ENCODE peak calls at places on chromosomes 3 and 15, in ten cellular contexts. F, O, U, R, X, D, L, Y, M and A are unnamed samples.

GRCh38 chr15:79853492-79854328 is 43.1 kb downstream of the MTHFS start:
- DNase-seq in F (peak), O (peak), U (peak), R (peak), X (peak), D (no peak), L (peak), Y (peak), M (peak), A (peak)

GRCh38 chr3:112470791-112471190 is 28.5 kb downstream of the BTLA start:
- DNase-seq in F (no peak), O (no peak), U (no peak), R (no peak), X (peak), D (no peak), L (peak), Y (no peak), M (no peak), A (peak)

GRCh38 chr3:101852983-101853382 is 3.7 kb downstream of the NFKBIZ start:
- DNase-seq in F (no peak), O (no peak), U (no peak), R (no peak), X (no peak), D (no peak), L (no peak), Y (no peak), M (no peak), A (no peak)

GRCh38 chr3:117528688-117529087 is 819.1 kb downstream of the TUSC7 start:
- DNase-seq in F (no peak), O (no peak), U (no peak), R (no peak), X (no peak), D (no peak), L (no peak), Y (no peak), M (no peak), A (no peak)

GRCh38 chr3:56620371-56620770 is 62.7 kb downstream of the TASOR start:
- DNase-seq in F (no peak), O (no peak), U (no peak), R (no peak), X (peak), D (no peak), L (no peak), Y (no peak), M (no peak), A (no peak)

GRCh38 chr3:122563717-122564025 is 429 bp downstream of the PARP9 start:
- DNase-seq in F (peak), O (no peak), U (peak), R (no peak), X (peak), D (no peak), L (no peak), Y (no peak), M (peak), A (peak)

GRCh38 chr15:66907826-66908502 is 157.4 kb upstream of the SMAD3 start:
- DNase-seq in F (peak), O (peak), U (peak), R (peak), X (peak), D (peak), L (no peak), Y (no peak), M (no peak), A (peak)

GRCh38 chr3:125137432-125138033 is 75.0 kb downstream of the SLC12A8 start:
- DNase-seq in F (no peak), O (no peak), U (no peak), R (no peak), X (peak), D (no peak), L (peak), Y (no peak), M (peak), A (peak)

GRCh38 chr3:185253645-185254410 is at the start of gene EHHADH:
- DNase-seq in F (peak), O (peak), U (peak), R (peak), X (peak), D (no peak), L (peak), Y (peak), M (peak), A (peak)

GRCh38 chr15:87871738-87872315 is 384.7 kb downstream of the NTRK3 start:
- DNase-seq in F (no peak), O (no peak), U (no peak), R (no peak), X (peak), D (no peak), L (peak), Y (no peak), M (peak), A (peak)

GRCh38 chr3:189942948-189943347 is 177.7 kb downstream of the P3H2 start:
- DNase-seq in F (no peak), O (no peak), U (no peak), R (no peak), X (no peak), D (no peak), L (no peak), Y (no peak), M (no peak), A (no peak)

GRCh38 chr3:11582123-11582968 is 61.4 kb downstream of the VGLL4 start:
- DNase-seq in F (no peak), O (peak), U (peak), R (no peak), X (peak), D (no peak), L (peak), Y (peak), M (peak), A (peak)

GRCh38 chr3:195916991-195917390 is 8.6 kb upstream of the TNK2 start:
- DNase-seq in F (no peak), O (no peak), U (no peak), R (peak), X (no peak), D (no peak), L (no peak), Y (no peak), M (no peak), A (no peak)

DNA sequence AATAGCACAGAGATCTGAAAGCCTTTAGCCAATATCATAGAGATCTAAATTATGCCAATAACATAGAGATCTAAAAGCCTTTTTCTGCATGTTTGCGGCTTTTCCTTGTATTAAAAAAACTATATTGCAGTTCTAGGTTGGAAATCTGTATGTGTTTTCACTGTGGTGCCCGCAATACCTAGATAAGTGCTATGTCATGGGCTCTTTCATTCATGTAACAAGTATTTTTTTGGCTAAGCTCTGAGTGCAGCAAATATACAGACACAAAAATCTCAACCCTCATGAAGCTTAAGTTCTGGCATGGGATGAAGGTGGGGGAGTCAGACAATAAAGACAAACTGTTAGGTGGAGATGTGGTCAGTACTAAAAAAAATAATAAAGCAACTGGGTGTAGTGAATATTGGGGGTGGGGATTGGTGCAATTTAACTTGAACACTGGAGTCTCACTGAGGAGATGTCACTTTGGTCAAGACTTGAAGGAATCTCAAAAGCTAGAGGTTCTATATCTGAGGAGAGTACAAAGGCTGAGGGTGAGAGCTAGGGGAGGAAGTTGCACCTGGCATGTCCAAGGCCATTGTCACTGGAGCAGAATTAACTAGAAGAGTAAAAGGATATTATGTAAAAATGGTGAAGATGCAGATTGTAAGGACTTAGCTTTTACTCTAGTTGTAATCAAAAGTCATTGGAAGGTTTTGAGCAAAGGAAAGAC is 978 bp downstream of the BUB1B start:
- DNase-seq in F (no peak), O (no peak), U (no peak), R (no peak), X (no peak), D (no peak), L (no peak), Y (no peak), M (no peak), A (no peak)
- H3K4me3 ChIP-seq in F (peak), O (no peak), U (peak), R (no peak), X (peak), D (no peak), L (peak), Y (peak), M (peak), A (peak)

GRCh38 chr3:192825657-192826200 is 91.9 kb downstream of the MB21D2 start:
- DNase-seq in F (no peak), O (no peak), U (no peak), R (no peak), X (peak), D (no peak), L (peak), Y (no peak), M (peak), A (peak)
- TF ChIP-seq CTCF in F (no peak), O (no peak), U (peak), R (no peak), X (peak), D (no peak), L (no peak), Y (peak), M (no peak), A (no peak)

GRCh38 chr3:182704926-182705325 is 88.4 kb upstream of the ATP11B start:
- DNase-seq in F (no peak), O (no peak), U (peak), R (no peak), X (no peak), D (no peak), L (no peak), Y (no peak), M (no peak), A (no peak)

GRCh38 chr3:182698078-182698477 is 95.2 kb upstream of the ATP11B start:
- DNase-seq in F (no peak), O (no peak), U (no peak), R (no peak), X (no peak), D (no peak), L (no peak), Y (no peak), M (no peak), A (no peak)

GRCh38 chr3:182699550-182700170 is 93.6 kb upstream of the ATP11B start:
- DNase-seq in F (no peak), O (no peak), U (no peak), R (no peak), X (no peak), D (no peak), L (no peak), Y (no peak), M (no peak), A (no peak)

GRCh38 chr3:182703233-182703632 is 90.1 kb upstream of the ATP11B start:
- DNase-seq in F (no peak), O (no peak), U (no peak), R (no peak), X (no peak), D (no peak), L (no peak), Y (no peak), M (no peak), A (no peak)

DNA sequence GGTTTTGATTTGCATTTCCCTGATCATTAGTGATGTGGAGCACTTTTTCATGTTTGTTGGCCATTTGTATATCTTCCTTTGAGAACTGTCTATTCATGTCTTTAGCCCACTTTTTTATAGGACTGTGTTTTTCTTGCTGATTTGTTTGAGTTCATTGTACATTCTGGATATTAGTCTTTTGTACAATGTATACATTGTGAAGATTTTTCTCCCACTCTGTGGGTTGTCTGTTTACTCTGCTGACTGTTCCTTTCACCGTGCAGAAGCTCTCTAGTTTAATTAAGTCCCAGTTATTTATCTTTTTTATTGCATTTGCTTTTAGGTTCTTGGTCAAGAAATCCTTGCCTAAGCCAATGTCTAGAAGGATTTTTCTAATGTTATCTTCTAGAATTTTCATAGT is 91.1 kb upstream of the ATP11B start:
- DNase-seq in F (no peak), O (no peak), U (no peak), R (no peak), X (no peak), D (no peak), L (no peak), Y (no peak), M (no peak), A (no peak)
- H3K4me3 ChIP-seq in F (no peak), O (no peak), U (no peak), R (no peak), X (no peak), D (no peak), L (no peak), Y (no peak), M (no peak), A (no peak)

GRCh38 chr3:109683746-109684145 is 346.4 kb upstream of the DPPA4 start:
- DNase-seq in F (no peak), O (no peak), U (no peak), R (no peak), X (no peak), D (no peak), L (no peak), Y (no peak), M (no peak), A (no peak)

GRCh38 chr3:109685084-109686079 is 348.0 kb upstream of the DPPA4 start:
- DNase-seq in F (no peak), O (peak), U (no peak), R (no peak), X (peak), D (peak), L (peak), Y (no peak), M (peak), A (peak)

GRCh38 chr3:109687626-109688025 is 350.3 kb upstream of the DPPA4 start:
- DNase-seq in F (no peak), O (no peak), U (no peak), R (no peak), X (no peak), D (no peak), L (peak), Y (no peak), M (no peak), A (no peak)
- TF ChIP-seq CTCF in F (no peak), O (no peak), U (no peak), R (no peak), X (no peak), D (no peak), L (no peak), Y (no peak), M (no peak), A (no peak)

DNA sequence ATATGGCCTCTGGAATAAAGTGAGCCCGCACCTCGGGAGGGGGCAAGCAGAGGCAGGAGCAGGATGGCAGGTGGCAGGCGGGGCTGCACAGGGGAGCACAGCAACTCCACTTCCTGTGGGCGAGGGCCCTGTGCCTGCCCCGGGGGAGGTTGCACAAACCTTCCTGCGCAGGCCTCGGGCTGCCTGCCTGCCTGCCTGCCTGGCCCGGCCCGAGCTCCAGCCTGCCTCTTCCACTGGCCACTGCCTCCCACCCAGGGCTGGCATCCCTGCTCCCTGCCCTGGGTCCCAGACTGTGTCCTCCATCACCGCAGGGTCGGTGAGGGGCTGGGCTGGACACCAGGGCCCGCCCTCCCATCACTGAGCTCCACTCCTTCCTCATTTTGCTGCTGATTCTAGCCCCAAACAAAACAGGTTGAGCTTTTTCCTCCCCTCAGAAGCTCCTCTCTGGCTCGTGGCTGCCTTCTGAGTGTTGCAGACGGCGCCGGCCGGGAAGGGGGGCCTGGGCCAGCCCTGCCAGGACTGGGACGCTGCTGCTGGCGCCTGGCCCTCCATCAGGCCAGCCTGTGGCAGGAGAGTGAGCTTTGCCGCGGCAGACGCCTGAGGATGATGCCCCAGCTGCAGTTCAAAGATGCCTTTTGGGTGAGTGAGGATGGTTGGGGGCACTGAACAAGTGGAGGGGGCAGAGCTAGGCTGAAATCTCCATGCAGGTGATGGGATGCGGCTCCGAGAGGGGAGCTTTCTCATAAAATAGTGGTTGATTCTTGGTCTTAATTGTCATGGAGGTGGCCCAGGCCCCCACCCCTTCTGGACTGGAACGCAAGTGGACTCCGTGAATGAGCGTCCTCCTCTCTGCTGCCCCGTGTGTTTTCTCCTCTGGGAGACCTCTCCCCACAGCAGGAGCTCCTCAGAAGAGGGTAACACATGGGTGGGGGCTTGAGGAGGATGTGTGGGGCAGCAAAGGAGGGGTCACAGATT is at the start of gene PSTPIP1:
- DNase-seq in F (no peak), O (peak), U (peak), R (peak), X (no peak), D (no peak), L (no peak), Y (no peak), M (no peak), A (peak)
- H3K4me3 ChIP-seq in F (no peak), O (peak), U (no peak), R (peak), X (no peak), D (peak), L (no peak), Y (no peak), M (no peak), A (no peak)

DNA sequence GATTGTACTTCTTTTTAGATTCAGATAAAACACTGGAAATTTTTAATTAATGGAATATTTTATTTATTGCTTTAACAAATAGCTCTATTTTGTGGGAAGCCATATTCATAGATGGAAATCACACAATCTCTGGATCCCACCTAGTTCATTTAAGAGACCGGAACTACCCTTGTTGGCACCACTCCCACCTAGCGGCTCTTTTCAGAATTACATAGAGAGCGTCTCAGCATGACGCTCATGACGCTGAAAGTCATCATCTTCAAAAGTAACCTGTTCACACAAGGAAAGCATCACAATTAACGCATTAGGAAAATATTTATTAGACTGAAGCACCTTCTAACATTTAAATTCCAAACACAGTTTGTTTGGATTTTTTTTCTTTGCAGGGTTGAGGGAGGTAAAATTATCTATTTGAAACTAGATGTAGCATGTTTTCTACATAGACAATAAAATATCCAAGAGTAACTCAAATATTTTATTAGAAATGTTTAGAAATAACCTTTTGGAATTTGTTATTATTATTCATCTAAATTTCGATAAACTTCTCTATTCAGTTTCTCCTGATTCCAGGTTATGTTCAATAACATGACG is 214.9 kb upstream of the ARRDC4 start:
- DNase-seq in F (peak), O (no peak), U (peak), R (no peak), X (peak), D (no peak), L (no peak), Y (peak), M (peak), A (peak)
- TF ChIP-seq CTCF in F (peak), O (peak), U (peak), R (no peak), X (peak), D (peak), L (peak), Y (peak), M (peak), A (peak)